ENCODE peak calls at places on chromosomes 7 and 10, in four cellular contexts. M is IMR-90, F is GM12878, Y is K562. W is an unnamed sample.
A peak's percentile ranks its signal among the peaks of the same experiment; 100 is the strongest.

GRCh38 chr10:93757766-93758509 is at the start of gene LGI1:
- DNase-seq in M (peak; percentile 16), F (no peak), Y (no peak), W (no peak)

GRCh38 chr7:79317728-79318127 is 135.7 kb downstream of the MAGI2 start:
- DNase-seq in M (peak; percentile 97), F (no peak), Y (no peak), W (no peak)

GRCh38 chr10:127972958-127973357 is 66.1 kb downstream of the PTPRE start:
- DNase-seq in M (no peak), F (no peak), Y (no peak), W (no peak)

GRCh38 chr10:76354349-76354748 is 922.9 kb downstream of the LRMDA start:
- DNase-seq in M (no peak), F (no peak), Y (no peak), W (no peak)

GRCh38 chr10:79127151-79127961 is 58.6 kb downstream of the ZMIZ1 start:
- DNase-seq in M (peak; percentile 86), F (no peak), Y (peak; percentile 87), W (no peak)

GRCh38 chr10:69732147-69732825 is 69.4 kb upstream of the COL13A1 start:
- DNase-seq in M (no peak), F (no peak), Y (no peak), W (no peak)

GRCh38 chr10:48291190-48291589 is 15.3 kb upstream of the MAPK8 start:
- DNase-seq in M (no peak), F (no peak), Y (peak; percentile 49), W (no peak)

GRCh38 chr7:149205690-149206381 is 10.5 kb downstream of the ZNF282 start:
- DNase-seq in M (no peak), F (no peak), Y (no peak), W (no peak)

GRCh38 chr10:104218751-104219150 is 13.4 kb downstream of the CFAP43 start:
- DNase-seq in M (no peak), F (no peak), Y (no peak), W (no peak)

GRCh38 chr10:67277402-67277801 is 351.6 kb downstream of the LRRTM3 start:
- DNase-seq in M (no peak), F (no peak), Y (no peak), W (no peak)

GRCh38 chr10:133090654-133091053 is 2.9 kb downstream of the ADGRA1 start:
- DNase-seq in M (no peak), F (no peak), Y (no peak), W (no peak)

GRCh38 chr7:76507723-76508406 is 2.5 kb upstream of the UPK3B start:
- DNase-seq in M (no peak), F (no peak), Y (peak; percentile 9), W (no peak)

GRCh38 chr7:84506151-84506550 is 311.6 kb upstream of the SEMA3A start:
- DNase-seq in M (peak; percentile 60), F (no peak), Y (no peak), W (no peak)

GRCh38 chr10:47026301-47027107 is 115.3 kb downstream of the PTPN20 start:
- DNase-seq in M (no peak), F (no peak), Y (no peak), W (no peak)

GRCh38 chr10:131946321-131946751 is 35.4 kb downstream of the BNIP3 start:
- DNase-seq in M (peak; percentile 91), F (no peak), Y (no peak), W (no peak)

GRCh38 chr7:91517408-91517807 is 253.2 kb downstream of the FZD1 start:
- DNase-seq in M (no peak), F (no peak), Y (no peak), W (no peak)

GRCh38 chr10:61899997-61900828 is 1.3 kb upstream of the ARID5B start:
- DNase-seq in M (peak; percentile 79), F (peak; percentile 64), Y (peak; percentile 77), W (no peak)

DNA sequence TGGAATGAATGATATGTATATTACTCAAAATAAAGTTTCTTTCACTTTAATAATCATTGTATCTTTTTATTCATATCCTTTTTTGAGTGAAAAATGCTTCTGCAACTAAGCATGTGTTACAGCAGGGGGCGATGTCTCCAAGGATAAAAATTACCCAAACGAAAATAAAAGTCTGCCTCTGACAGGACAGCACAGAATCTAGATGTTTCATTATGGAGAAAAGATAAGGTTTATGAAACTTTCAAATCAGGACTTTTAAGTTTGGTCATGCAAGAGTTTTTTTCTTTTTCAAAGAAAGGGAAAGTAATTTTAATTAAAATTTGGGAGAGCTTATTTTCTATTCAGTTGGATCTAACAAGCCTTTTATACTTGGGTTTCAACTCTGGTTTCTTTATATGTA is 48.4 kb downstream of the TES start:
- DNase-seq in M (peak; percentile 79), F (peak; percentile 23), Y (peak; percentile 53), W (no peak)
- TF ChIP-seq CHD1 in M (no peak), F (no peak), Y (no peak), W (no peak)

GRCh38 chr7:137978464-137979237 is 23.2 kb downstream of the CREB3L2 start:
- DNase-seq in M (peak; percentile 100), F (no peak), Y (peak; percentile 85), W (no peak)

GRCh38 chr7:137977173-137977572 is 24.7 kb downstream of the CREB3L2 start:
- DNase-seq in M (no peak), F (no peak), Y (no peak), W (no peak)

GRCh38 chr7:137975768-137976167 is 26.1 kb downstream of the CREB3L2 start:
- DNase-seq in M (peak; percentile 70), F (no peak), Y (no peak), W (no peak)

GRCh38 chr7:137976700-137977099 is 25.2 kb downstream of the CREB3L2 start:
- DNase-seq in M (no peak), F (no peak), Y (no peak), W (no peak)

DNA sequence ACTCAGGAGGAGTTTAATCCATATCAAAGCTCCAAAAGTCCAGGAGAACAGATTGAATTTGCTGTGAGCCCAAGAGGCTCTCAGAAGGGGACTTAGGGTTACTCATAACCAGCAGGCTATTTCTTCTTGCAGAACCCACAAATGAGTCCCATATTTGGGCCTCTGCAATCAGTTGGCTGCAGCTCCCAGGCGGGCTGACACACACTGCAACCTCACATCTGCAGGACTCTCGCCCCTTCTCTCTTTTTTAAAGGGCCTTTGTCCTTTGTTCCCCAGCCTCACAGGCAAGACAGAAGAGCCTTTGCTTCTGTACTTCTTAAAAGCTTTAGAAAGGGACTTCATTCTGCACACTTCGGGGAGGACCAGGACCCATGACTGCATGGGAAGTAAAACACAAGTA is 26.7 kb downstream of the CREB3L2 start:
- DNase-seq in M (peak; percentile 85), F (no peak), Y (no peak), W (no peak)
- TF ChIP-seq CHD1 in M (no peak), F (no peak), Y (no peak), W (no peak)

GRCh38 chr10:30763933-30764332 is 134.4 kb upstream of the LYZL2 start:
- DNase-seq in M (no peak), F (no peak), Y (no peak), W (no peak)
- TF ChIP-seq CHD1 in M (no peak), F (no peak), Y (no peak), W (no peak)

GRCh38 chr10:94777886-94778458 is 15.5 kb downstream of the CYP2C19 start:
- DNase-seq in M (no peak), F (no peak), Y (no peak), W (no peak)
- TF ChIP-seq CHD1 in M (no peak), F (no peak), Y (no peak), W (no peak)

GRCh38 chr7:151124899-151125399 is 38.7 kb downstream of the AGAP3 start:
- DNase-seq in M (no peak), F (no peak), Y (no peak), W (no peak)
- TF ChIP-seq CHD1 in M (no peak), F (no peak), Y (no peak), W (no peak)

GRCh38 chr7:133051066-133051465 is 30.8 kb downstream of the CHCHD3 start:
- DNase-seq in M (peak; percentile 68), F (no peak), Y (peak; percentile 70), W (no peak)
- TF ChIP-seq CHD1 in M (no peak), F (no peak), Y (no peak), W (no peak)

W was measured in H1.